ENCODE peak calls at places on chromosomes 7 and 10, in eight cellular contexts. One of them, this sample, is unnamed.

GRCh38 chr7:107686816-107687387 is 26.3 kb downstream of the SLC26A4 start:
- DNase-seq in choroid plexus epithelial cell: no peak
- DNase-seq in GM12865: no peak
- DNase-seq in A172: no peak
- DNase-seq in SW 1271: no peak
- DNase-seq in posterior vena cava: no peak
- DNase-seq in osteoblast: no peak
- DNase-seq in iris pigment epithelial cell: no peak
- DNase-seq in this sample: no peak

GRCh38 chr10:88245974-88246511 is 337.1 kb downstream of the RNLS start:
- DNase-seq in A172: no peak
- DNase-seq in GM12865: no peak
- DNase-seq in posterior vena cava: no peak
- DNase-seq in osteoblast: no peak
- DNase-seq in iris pigment epithelial cell: peak
- DNase-seq in SW 1271: no peak
- DNase-seq in choroid plexus epithelial cell: peak
- DNase-seq in this sample: peak

GRCh38 chr10:82234173-82234572 is 359.2 kb downstream of the NRG3 start:
- DNase-seq in GM12865: no peak
- DNase-seq in A172: no peak
- DNase-seq in SW 1271: no peak
- DNase-seq in osteoblast: no peak
- DNase-seq in posterior vena cava: no peak
- DNase-seq in iris pigment epithelial cell: no peak
- DNase-seq in choroid plexus epithelial cell: no peak
- DNase-seq in this sample: no peak

GRCh38 chr7:333399-333776 is 43.4 kb downstream of the FOXL3 start:
- DNase-seq in A172: no peak
- DNase-seq in GM12865: no peak
- DNase-seq in choroid plexus epithelial cell: peak
- DNase-seq in posterior vena cava: no peak
- DNase-seq in SW 1271: no peak
- DNase-seq in iris pigment epithelial cell: peak
- DNase-seq in osteoblast: peak
- DNase-seq in this sample: peak

GRCh38 chr10:43407148-43407575 is 1.8 kb downstream of the HNRNPF start:
- DNase-seq in A172: no peak
- DNase-seq in osteoblast: peak
- DNase-seq in GM12865: peak
- DNase-seq in iris pigment epithelial cell: peak
- DNase-seq in SW 1271: no peak
- DNase-seq in posterior vena cava: peak
- DNase-seq in choroid plexus epithelial cell: peak
- DNase-seq in this sample: peak

GRCh38 chr10:113594673-113595072 is 41.8 kb downstream of the HABP2 start:
- DNase-seq in GM12865: no peak
- DNase-seq in SW 1271: no peak
- DNase-seq in iris pigment epithelial cell: no peak
- DNase-seq in choroid plexus epithelial cell: no peak
- DNase-seq in posterior vena cava: no peak
- DNase-seq in A172: no peak
- DNase-seq in osteoblast: no peak
- DNase-seq in this sample: no peak

GRCh38 chr10:23157691-23158369 is 34.3 kb upstream of the PTF1A start:
- DNase-seq in choroid plexus epithelial cell: peak
- DNase-seq in iris pigment epithelial cell: peak
- DNase-seq in SW 1271: no peak
- DNase-seq in osteoblast: peak
- DNase-seq in posterior vena cava: no peak
- DNase-seq in A172: peak
- DNase-seq in GM12865: peak
- DNase-seq in this sample: peak

GRCh38 chr10:8402469-8403074 is 348.1 kb downstream of the GATA3 start:
- DNase-seq in choroid plexus epithelial cell: no peak
- DNase-seq in GM12865: no peak
- DNase-seq in iris pigment epithelial cell: no peak
- DNase-seq in posterior vena cava: no peak
- DNase-seq in osteoblast: no peak
- DNase-seq in A172: no peak
- DNase-seq in SW 1271: no peak
- DNase-seq in this sample: no peak

GRCh38 chr10:44908071-44908709 is 2.9 kb upstream of the TMEM72 start:
- DNase-seq in choroid plexus epithelial cell: peak
- DNase-seq in GM12865: no peak
- DNase-seq in iris pigment epithelial cell: peak
- DNase-seq in osteoblast: no peak
- DNase-seq in SW 1271: no peak
- DNase-seq in posterior vena cava: peak
- DNase-seq in A172: no peak
- DNase-seq in this sample: peak

GRCh38 chr10:125802131-125802530 is 20.9 kb downstream of the UROS start:
- DNase-seq in A172: no peak
- DNase-seq in choroid plexus epithelial cell: no peak
- DNase-seq in iris pigment epithelial cell: no peak
- DNase-seq in SW 1271: no peak
- DNase-seq in GM12865: no peak
- DNase-seq in osteoblast: no peak
- DNase-seq in posterior vena cava: no peak
- DNase-seq in this sample: no peak

GRCh38 chr7:5701085-5701914 is 80.2 kb downstream of the RNF216 start:
- DNase-seq in SW 1271: no peak
- DNase-seq in osteoblast: no peak
- DNase-seq in iris pigment epithelial cell: peak
- DNase-seq in GM12865: peak
- DNase-seq in A172: peak
- DNase-seq in choroid plexus epithelial cell: peak
- DNase-seq in posterior vena cava: no peak
- DNase-seq in this sample: peak

GRCh38 chr10:86299562-86299961 is 67.0 kb downstream of the GRID1 start:
- DNase-seq in A172: no peak
- DNase-seq in choroid plexus epithelial cell: no peak
- DNase-seq in GM12865: no peak
- DNase-seq in SW 1271: no peak
- DNase-seq in iris pigment epithelial cell: no peak
- DNase-seq in osteoblast: no peak
- DNase-seq in posterior vena cava: peak
- DNase-seq in this sample: no peak

GRCh38 chr7:99036531-99037175 is 107.3 kb downstream of the SMURF1 start:
- DNase-seq in choroid plexus epithelial cell: peak
- DNase-seq in A172: peak
- DNase-seq in osteoblast: peak
- DNase-seq in GM12865: no peak
- DNase-seq in iris pigment epithelial cell: peak
- DNase-seq in SW 1271: no peak
- DNase-seq in posterior vena cava: peak
- DNase-seq in this sample: no peak

GRCh38 chr10:17229717-17229966 is 1.6 kb downstream of the VIM start:
- DNase-seq in iris pigment epithelial cell: no peak
- DNase-seq in GM12865: no peak
- DNase-seq in osteoblast: peak
- DNase-seq in SW 1271: no peak
- DNase-seq in A172: no peak
- DNase-seq in posterior vena cava: no peak
- DNase-seq in choroid plexus epithelial cell: no peak
- DNase-seq in this sample: no peak

GRCh38 chr10:131797626-131798025 is 103.2 kb upstream of the PPP2R2D start:
- DNase-seq in osteoblast: no peak
- DNase-seq in choroid plexus epithelial cell: no peak
- DNase-seq in SW 1271: no peak
- DNase-seq in posterior vena cava: peak
- DNase-seq in iris pigment epithelial cell: no peak
- DNase-seq in A172: no peak
- DNase-seq in GM12865: no peak
- DNase-seq in this sample: no peak

GRCh38 chr10:124324856-124325657 is 93.7 kb downstream of the OAT start:
- DNase-seq in osteoblast: peak
- DNase-seq in choroid plexus epithelial cell: no peak
- DNase-seq in A172: no peak
- DNase-seq in SW 1271: no peak
- DNase-seq in GM12865: no peak
- DNase-seq in posterior vena cava: peak
- DNase-seq in iris pigment epithelial cell: no peak
- DNase-seq in this sample: no peak

GRCh38 chr7:157817944-157818700 is 481.3 kb downstream of the DNAJB6 start:
- DNase-seq in osteoblast: no peak
- DNase-seq in posterior vena cava: peak
- DNase-seq in SW 1271: no peak
- DNase-seq in A172: no peak
- DNase-seq in choroid plexus epithelial cell: no peak
- DNase-seq in iris pigment epithelial cell: no peak
- DNase-seq in GM12865: no peak
- DNase-seq in this sample: no peak

GRCh38 chr10:132738454-132739224 is 47.3 kb downstream of the NKX6-2 start:
- DNase-seq in osteoblast: no peak
- DNase-seq in SW 1271: no peak
- DNase-seq in posterior vena cava: no peak
- DNase-seq in GM12865: no peak
- DNase-seq in iris pigment epithelial cell: no peak
- DNase-seq in choroid plexus epithelial cell: no peak
- DNase-seq in A172: no peak
- DNase-seq in this sample: no peak

GRCh38 chr7:90850516-90850915 is 254.4 kb downstream of the CDK14 start:
- DNase-seq in iris pigment epithelial cell: no peak
- DNase-seq in A172: no peak
- DNase-seq in GM12865: no peak
- DNase-seq in choroid plexus epithelial cell: no peak
- DNase-seq in osteoblast: peak
- DNase-seq in posterior vena cava: no peak
- DNase-seq in SW 1271: no peak
- DNase-seq in this sample: no peak

GRCh38 chr10:125120046-125120710 is 40.2 kb downstream of the CTBP2 start:
- DNase-seq in choroid plexus epithelial cell: peak
- DNase-seq in SW 1271: no peak
- DNase-seq in GM12865: no peak
- DNase-seq in posterior vena cava: no peak
- DNase-seq in osteoblast: no peak
- DNase-seq in iris pigment epithelial cell: peak
- DNase-seq in A172: no peak
- DNase-seq in this sample: peak

GRCh38 chr10:115931301-115931700 is 341.7 kb downstream of the GFRA1 start:
- DNase-seq in SW 1271: no peak
- DNase-seq in choroid plexus epithelial cell: no peak
- DNase-seq in osteoblast: no peak
- DNase-seq in iris pigment epithelial cell: no peak
- DNase-seq in GM12865: no peak
- DNase-seq in posterior vena cava: no peak
- DNase-seq in A172: no peak
- DNase-seq in this sample: no peak

GRCh38 chr10:94052901-94053638 is 59.3 kb downstream of the PLCE1 start:
- DNase-seq in osteoblast: no peak
- DNase-seq in GM12865: no peak
- DNase-seq in posterior vena cava: no peak
- DNase-seq in A172: no peak
- DNase-seq in iris pigment epithelial cell: no peak
- DNase-seq in choroid plexus epithelial cell: no peak
- DNase-seq in SW 1271: no peak
- DNase-seq in this sample: no peak

GRCh38 chr7:7475601-7476000 is 60.1 kb downstream of the COL28A1 start:
- DNase-seq in posterior vena cava: no peak
- DNase-seq in choroid plexus epithelial cell: no peak
- DNase-seq in iris pigment epithelial cell: no peak
- DNase-seq in A172: no peak
- DNase-seq in SW 1271: no peak
- DNase-seq in GM12865: no peak
- DNase-seq in osteoblast: no peak
- DNase-seq in this sample: no peak

GRCh38 chr10:79273603-79274002 is 73.7 kb upstream of the PPIF start:
- DNase-seq in osteoblast: no peak
- DNase-seq in choroid plexus epithelial cell: no peak
- DNase-seq in A172: no peak
- DNase-seq in iris pigment epithelial cell: no peak
- DNase-seq in SW 1271: no peak
- DNase-seq in GM12865: no peak
- DNase-seq in posterior vena cava: no peak
- DNase-seq in this sample: no peak

GRCh38 chr10:13349776-13350274 is 1.7 kb upstream of the SEPHS1 start:
- DNase-seq in choroid plexus epithelial cell: peak
- DNase-seq in GM12865: peak
- DNase-seq in SW 1271: no peak
- DNase-seq in A172: peak
- DNase-seq in osteoblast: peak
- DNase-seq in iris pigment epithelial cell: peak
- DNase-seq in posterior vena cava: peak
- DNase-seq in this sample: peak

This sample was measured in Daoy.